ENCODE peak calls at places on chromosomes 7 and 10, in five cellular contexts. T is CD4-positive, alpha-beta T cell; B is T-helper 1 cell; S is NAMALWA; L is activated naive CD4-positive, alpha-beta T cell treated with anti-CD3 and anti-CD28 coated beads for 36 hours. Q is an unnamed sample.

GRCh38 chr7:116953727-116954442 is 584 bp downstream of the ST7 start:
- DNase-seq in B (peak), T (peak), S (peak), L (peak), Q (peak)

GRCh38 chr10:123904834-123905409 is 13.3 kb upstream of the CPXM2 start:
- DNase-seq in B (no peak), T (no peak), L (no peak), S (no peak), Q (no peak)

GRCh38 chr10:13346280-13346819 is 1.7 kb downstream of the SEPHS1 start:
- DNase-seq in S (no peak), T (no peak), L (no peak), B (no peak), Q (no peak)

GRCh38 chr7:94559972-94560371 is 50.4 kb downstream of the CASD1 start:
- DNase-seq in L (no peak), T (no peak), S (no peak), B (no peak), Q (no peak)

GRCh38 chr7:92064414-92065029 is 69.8 kb downstream of the CYP51A1 start:
- DNase-seq in T (no peak), L (no peak), S (no peak), B (no peak), Q (no peak)

GRCh38 chr7:7176421-7177043 is 5.8 kb upstream of the C1GALT1 start:
- DNase-seq in S (no peak), T (no peak), B (no peak), L (no peak), Q (no peak)

GRCh38 chr10:75176046-75176445 is 34.5 kb upstream of the VDAC2 start:
- DNase-seq in S (no peak), T (no peak), L (no peak), B (no peak), Q (no peak)

GRCh38 chr10:106931159-106931852 is 233.2 kb downstream of the SORCS1 start:
- DNase-seq in S (no peak), L (no peak), T (no peak), B (no peak), Q (no peak)

GRCh38 chr10:89502556-89502955 is 32.8 kb downstream of the SLC16A12 start:
- DNase-seq in T (no peak), B (no peak), L (no peak), S (no peak), Q (no peak)

GRCh38 chr10:47405829-47406547 is 21.9 kb upstream of the ZNF488 start:
- DNase-seq in S (no peak), T (no peak), B (no peak), L (no peak), Q (no peak)

GRCh38 chr7:98372993-98373392 is 27.9 kb downstream of the BAIAP2L1 start:
- DNase-seq in T (no peak), B (no peak), S (no peak), L (no peak), Q (no peak)

GRCh38 chr10:121486906-121487305 is 111.3 kb downstream of the FGFR2 start:
- DNase-seq in B (no peak), T (no peak), S (no peak), L (no peak), Q (no peak)

GRCh38 chr7:3244241-3244814 is 56.7 kb upstream of the SDK1 start:
- DNase-seq in L (no peak), B (no peak), S (no peak), T (no peak), Q (no peak)

GRCh38 chr7:142557971-142558582 is 191.2 kb upstream of the PRSS1 start:
- DNase-seq in T (peak), B (peak), L (peak), S (peak), Q (peak)

GRCh38 chr7:84025332-84025927 is 169.2 kb downstream of the SEMA3A start:
- DNase-seq in L (no peak), S (no peak), B (no peak), T (no peak), Q (no peak)

GRCh38 chr7:74587435-74588126 is 69.9 kb upstream of the GTF2I start:
- DNase-seq in B (no peak), L (no peak), T (no peak), S (no peak), Q (no peak)

GRCh38 chr7:108308276-108308675 is 148.0 kb downstream of the NRCAM start:
- DNase-seq in L (no peak), B (no peak), S (no peak), T (no peak), Q (no peak)